ENCODE peak calls at places on chromosome 12, in seven cellular contexts. Y, N, V, L, A, Q and G are unnamed samples.

GRCh38 chr12:132110677-132111076 is 33.4 kb downstream of the DDX51 start:
- DNase-seq in L (no peak), A (no peak), V (no peak), Y (no peak), N (peak; percentile 0), Q (no peak), G (no peak)

GRCh38 chr12:39619660-39620433 is at the start of gene ABCD2:
- DNase-seq in Q (peak; percentile 55), N (peak; percentile 73), L (peak; percentile 65), V (peak; percentile 77), A (peak; percentile 24), Y (peak; percentile 52), G (peak; percentile 48)

GRCh38 chr12:126907900-126908764 is 1358.8 kb upstream of the TMEM132C start:
- DNase-seq in Y (no peak), L (no peak), Q (no peak), N (no peak), A (no peak), V (no peak), G (no peak)

GRCh38 chr12:10634427-10634826 is 21.0 kb upstream of the MAGOHB start:
- DNase-seq in L (no peak), V (no peak), N (no peak), Q (no peak), Y (no peak), A (no peak), G (no peak)

GRCh38 chr12:42469355-42470006 is 120.1 kb downstream of the PRICKLE1 start:
- DNase-seq in Q (no peak), L (no peak), N (no peak), V (no peak), Y (no peak), A (no peak), G (no peak)

GRCh38 chr12:96404683-96405082 is 4.4 kb upstream of the CDK17 start:
- DNase-seq in N (no peak), A (no peak), V (no peak), L (no peak), Y (no peak), Q (no peak), G (no peak)

GRCh38 chr12:132506730-132507538 is 17.0 kb downstream of the FBRSL1 start:
- DNase-seq in Y (no peak), L (no peak), Q (peak; percentile 58), A (no peak), N (peak; percentile 58), V (peak; percentile 93), G (peak; percentile 41)

GRCh38 chr12:89499857-89500256 is 24.7 kb downstream of the GALNT4 start:
- DNase-seq in L (no peak), Q (no peak), A (no peak), N (no peak), V (no peak), Y (no peak), G (no peak)

GRCh38 chr12:58416211-58416610 is 474.8 kb downstream of the ATP23 start:
- DNase-seq in Q (no peak), V (no peak), L (no peak), A (no peak), Y (no peak), N (no peak), G (no peak)

GRCh38 chr12:61311413-61311812 is 948.8 kb upstream of the USP15 start:
- DNase-seq in L (no peak), N (no peak), V (no peak), A (no peak), Y (no peak), Q (no peak), G (no peak)

GRCh38 chr12:93039062-93039461 is 110.0 kb upstream of the EEA1 start:
- DNase-seq in Y (no peak), V (no peak), Q (no peak), L (no peak), N (no peak), A (no peak), G (no peak)

GRCh38 chr12:120849765-120850164 is 54.4 kb downstream of the SPPL3 start:
- DNase-seq in N (no peak), V (no peak), Y (no peak), A (no peak), Q (no peak), L (no peak), G (no peak)

GRCh38 chr12:48084841-48085460 is 20.9 kb downstream of the SENP1 start:
- DNase-seq in V (no peak), N (no peak), A (no peak), Q (no peak), L (no peak), Y (no peak), G (no peak)

GRCh38 chr12:131943389-131943788 is 6.4 kb upstream of the EP400 start:
- DNase-seq in L (no peak), N (no peak), V (peak; percentile 29), Y (no peak), Q (no peak), A (no peak), G (no peak)

GRCh38 chr12:96198970-96199369 is 4.8 kb downstream of the ELK3 start:
- DNase-seq in N (no peak), Q (no peak), L (no peak), A (no peak), Y (no peak), V (no peak), G (no peak)

GRCh38 chr12:84329933-84330332 is 582.7 kb downstream of the SLC6A15 start:
- DNase-seq in N (no peak), A (no peak), V (no peak), L (no peak), Y (no peak), Q (no peak), G (no peak)

GRCh38 chr12:26268841-26269553 is 73.6 kb downstream of the SSPN start:
- DNase-seq in N (no peak), V (no peak), L (no peak), Y (no peak), A (no peak), Q (no peak), G (no peak)

GRCh38 chr12:13609874-13610273 is 371.5 kb downstream of the GRIN2B start:
- DNase-seq in Q (no peak), Y (no peak), A (no peak), L (no peak), N (no peak), V (no peak), G (no peak)

GRCh38 chr12:68804654-68805591 is 3.1 kb upstream of the MDM2 start:
- DNase-seq in N (peak; percentile 13), A (no peak), V (no peak), L (no peak), Q (no peak), Y (peak; percentile 37), G (no peak)

GRCh38 chr12:176321-177181 is 37.4 kb downstream of the SLC6A12 start:
- DNase-seq in A (no peak), N (no peak), L (no peak), V (no peak), Y (no peak), Q (no peak), G (no peak)

GRCh38 chr12:120489018-120489417 is 6.9 kb upstream of the DYNLL1 start:
- DNase-seq in L (no peak), V (no peak), Y (no peak), Q (no peak), A (no peak), N (no peak), G (no peak)

GRCh38 chr12:76091245-76091757 is 6.8 kb upstream of the NAP1L1 start:
- DNase-seq in Q (no peak), A (no peak), L (no peak), Y (no peak), V (no peak), N (no peak), G (no peak)

GRCh38 chr12:124391340-124392261 is 96.7 kb downstream of the RFLNA start:
- DNase-seq in V (peak; percentile 89), A (no peak), N (no peak), Y (no peak), L (no peak), Q (peak; percentile 38), G (peak; percentile 17)

GRCh38 chr12:51821423-51822260 is 26.9 kb downstream of the FIGNL2 start:
- DNase-seq in N (peak; percentile 50), Q (peak; percentile 20), Y (no peak), A (no peak), V (no peak), L (no peak), G (peak; percentile 14)

GRCh38 chr12:113798552-113798951 is 167.6 kb downstream of the RBM19 start:
- DNase-seq in Q (no peak), N (no peak), A (no peak), Y (no peak), V (no peak), L (no peak), G (no peak)

GRCh38 chr12:124651508-124652273 is 84.3 kb upstream of the NCOR2 start:
- DNase-seq in L (no peak), Y (no peak), Q (no peak), N (no peak), V (no peak), A (no peak), G (no peak)

GRCh38 chr12:42798811-42799438 is 209.4 kb upstream of the PRICKLE1 start:
- DNase-seq in Y (no peak), Q (no peak), A (no peak), V (no peak), L (no peak), N (no peak), G (no peak)

GRCh38 chr12:124381454-124382207 is 86.7 kb downstream of the RFLNA start:
- DNase-seq in V (peak; percentile 95), N (no peak), Q (no peak), Y (no peak), A (no peak), L (no peak), G (no peak)